ENCODE peak calls at places on chromosomes 1 and 21, in nine cellular contexts. X is activated T-helper 2 cell treated with anti-CD3 and anti-CD28 coated beads, Interferon-gamma antibody, Interleukin-2, Interleukin-4, amounts not matched to agents 10 μg/mL and 5 μg/mL and 100 μg/mL, durations not matched to agents 14 hours and 24 hours and 36 hours; R is GF-D8; S is stimulated activated CD4-positive, alpha-beta T cell treated with anti-CD3 and anti-CD28 coated beads, Interleukin-4, amount 100 ng/mL, for 4 hours; W is midbrain; N is GM03348; V is iris pigment epithelial cell; F is ELR; I is stimulated activated CD8-positive, alpha-beta memory T cell treated with anti-CD3 and anti-CD28 coated beads, Interleukin-7, amount 100 ng/mL, for 1 hour. Q is an unnamed sample.

GRCh38 chr1:1196431-1197187 is 9.8 kb downstream of the TNFRSF18 start:
- DNase-seq in R (no peak), N (no peak), W (no peak), S (no peak), V (no peak), X (no peak), F (no peak), I (no peak), Q (no peak)

GRCh38 chr1:2502661-2503553 is 23.5 kb downstream of the PANK4 start:
- DNase-seq in F (no peak), W (no peak), R (no peak), V (no peak), I (no peak), S (no peak), N (no peak), X (no peak), Q (no peak)

GRCh38 chr1:27656157-27656893 is 15.7 kb downstream of the IFI6 start:
- DNase-seq in W (no peak), N (peak; percentile 82), I (no peak), S (no peak), F (peak; percentile 70), X (no peak), V (peak; percentile 47), R (no peak), Q (peak; percentile 41)

GRCh38 chr1:47696911-47697441 is 259.1 kb downstream of the FOXD2 start:
- DNase-seq in F (no peak), R (no peak), X (no peak), V (no peak), S (no peak), W (no peak), I (no peak), N (no peak), Q (peak; percentile 27)

GRCh38 chr1:226209307-226210059 is 14.0 kb upstream of the MIXL1 start:
- DNase-seq in R (no peak), N (no peak), V (peak; percentile 14), F (no peak), S (no peak), X (no peak), I (no peak), W (no peak), Q (no peak)

GRCh38 chr1:161019767-161020572 is 982 bp downstream of the F11R start:
- DNase-seq in V (no peak), W (no peak), S (no peak), F (peak; percentile 10), X (no peak), I (no peak), N (peak; percentile 23), R (no peak), Q (peak; percentile 36)

GRCh38 chr1:5873556-5873955 is 118.7 kb downstream of the NPHP4 start:
- DNase-seq in F (no peak), X (no peak), I (no peak), R (no peak), S (no peak), W (no peak), V (no peak), N (no peak), Q (no peak)

GRCh38 chr1:172109357-172109756 is 268.1 kb downstream of the DNM3 start:
- DNase-seq in N (peak; percentile 52), X (no peak), W (no peak), S (no peak), F (no peak), I (no peak), R (no peak), V (peak; percentile 13), Q (no peak)

GRCh38 chr1:169327875-169328274 is 39.7 kb downstream of the NME7 start:
- DNase-seq in R (no peak), X (no peak), S (no peak), F (no peak), I (no peak), W (no peak), V (no peak), N (no peak), Q (no peak)

GRCh38 chr1:184545601-184546000 is 158.8 kb downstream of the C1orf21 start:
- DNase-seq in I (no peak), N (peak; percentile 73), W (no peak), V (peak; percentile 70), F (no peak), X (no peak), R (no peak), S (no peak), Q (peak; percentile 74)

GRCh38 chr1:240672132-240672811 is 60.3 kb upstream of the GREM2 start:
- DNase-seq in R (no peak), S (no peak), W (no peak), F (no peak), N (no peak), X (no peak), I (no peak), V (no peak), Q (no peak)

GRCh38 chr1:244381887-244382565 is 69.7 kb downstream of the ADSS2 start:
- DNase-seq in N (peak; percentile 68), X (no peak), S (no peak), V (peak; percentile 63), F (peak; percentile 73), R (no peak), I (no peak), W (no peak), Q (peak; percentile 76)

GRCh38 chr1:151282883-151283725 is 1.0 kb downstream of the ZNF687 start:
- DNase-seq in S (peak; percentile 17), X (peak; percentile 20), I (no peak), N (no peak), R (peak; percentile 31), F (peak; percentile 36), W (peak; percentile 50), V (peak; percentile 29), Q (no peak)

GRCh38 chr1:100351095-100351884 is 1.0 kb upstream of the CDC14A start:
- DNase-seq in V (peak; percentile 94), R (peak; percentile 91), S (peak; percentile 81), F (peak; percentile 95), W (peak; percentile 90), I (peak; percentile 69), X (peak; percentile 84), N (peak; percentile 90), Q (peak; percentile 84)

GRCh38 chr1:163258181-163258580 is 55.5 kb upstream of the RGS5 start:
- DNase-seq in V (peak; percentile 7), N (peak; percentile 3), I (no peak), F (no peak), S (no peak), R (no peak), X (no peak), W (no peak), Q (no peak)

GRCh38 chr1:177983824-177984528 is 14.1 kb upstream of the SEC16B start:
- DNase-seq in W (peak; percentile 69), I (no peak), S (no peak), F (peak; percentile 92), V (peak; percentile 91), X (no peak), R (no peak), N (peak; percentile 87), Q (peak; percentile 76)

GRCh38 chr1:236338096-236338495 is 56.0 kb upstream of the EDARADD start:
- DNase-seq in R (no peak), N (peak; percentile 20), F (peak; percentile 53), X (no peak), S (no peak), V (peak; percentile 63), W (no peak), I (no peak), Q (peak; percentile 49)

GRCh38 chr1:232991238-232991637 is 40.8 kb downstream of the NTPCR start:
- DNase-seq in X (no peak), N (no peak), I (no peak), W (no peak), R (no peak), S (no peak), V (no peak), F (no peak), Q (no peak)

GRCh38 chr1:66262233-66262632 is 271.7 kb upstream of the SGIP1 start:
- DNase-seq in X (no peak), W (no peak), N (peak; percentile 77), I (no peak), V (peak; percentile 90), F (peak; percentile 96), R (no peak), S (no peak), Q (peak; percentile 77)

GRCh38 chr21:37087188-37087587 is 14.1 kb downstream of the TTC3 start:
- DNase-seq in S (no peak), V (peak; percentile 74), N (peak; percentile 24), R (no peak), I (no peak), F (peak; percentile 75), X (no peak), W (peak; percentile 40), Q (peak; percentile 47)

GRCh38 chr1:156417700-156418015 is 48.6 kb downstream of the RHBG start:
- DNase-seq in W (no peak), S (no peak), F (no peak), N (no peak), I (no peak), V (no peak), X (no peak), R (no peak), Q (no peak)

GRCh38 chr1:153288634-153289275 is 24.0 kb downstream of the PGLYRP3 start:
- DNase-seq in N (peak; percentile 35), W (no peak), R (no peak), I (no peak), S (peak; percentile 12), X (no peak), F (peak; percentile 14), V (no peak), Q (no peak)

GRCh38 chr1:41530411-41530810 is 45.9 kb upstream of the EDN2 start:
- DNase-seq in X (no peak), V (no peak), N (no peak), W (no peak), S (no peak), I (no peak), R (no peak), F (no peak), Q (no peak)

GRCh38 chr1:56028879-56029278 is 550.5 kb downstream of the PLPP3 start:
- DNase-seq in I (no peak), W (no peak), F (no peak), N (no peak), S (no peak), V (no peak), R (no peak), X (no peak), Q (no peak)

GRCh38 chr1:93707956-93708355 is 26.3 kb upstream of the BCAR3 start:
- DNase-seq in R (no peak), W (no peak), I (no peak), N (no peak), S (peak; percentile 34), X (peak; percentile 32), V (no peak), F (no peak), Q (no peak)

GRCh38 chr1:121519042-121519755 is 334.4 kb downstream of the SRGAP2C start:
- DNase-seq in F (peak; percentile 6), R (no peak), N (peak; percentile 34), S (peak; percentile 76), V (peak; percentile 7), I (peak; percentile 64), W (peak; percentile 70), X (peak; percentile 86), Q (no peak)

GRCh38 chr1:29195875-29196274 is 14.2 kb upstream of the SRSF4 start:
- DNase-seq in S (no peak), R (peak; percentile 74), F (no peak), V (no peak), I (no peak), N (no peak), W (no peak), X (no peak), Q (peak; percentile 77)

GRCh38 chr1:34419662-34420061 is 243.0 kb downstream of the C1orf94 start:
- DNase-seq in I (no peak), S (no peak), V (no peak), R (no peak), X (no peak), F (peak; percentile 6), N (peak; percentile 24), W (no peak), Q (no peak)